ENCODE peak calls at places on chromosomes 11 and 22, in nine cellular contexts. One of them, this sample, is unnamed.

GRCh38 chr11:12430912-12431311 is 53.5 kb downstream of the PARVA start:
- DNase-seq in neuronal stem cell: no peak
- DNase-seq in naive thymus-derived CD4-positive, alpha-beta T cell: no peak
- DNase-seq in left lung: peak
- DNase-seq in RWPE1: peak
- DNase-seq in Panc1: no peak
- DNase-seq in GM23338: no peak
- DNase-seq in fibroblast of lung: peak
- DNase-seq in HL-60: no peak
- DNase-seq in this sample: no peak

GRCh38 chr22:23179381-23180294 is 671 bp upstream of the BCR start:
- DNase-seq in neuronal stem cell: no peak
- DNase-seq in naive thymus-derived CD4-positive, alpha-beta T cell: no peak
- DNase-seq in left lung: no peak
- DNase-seq in RWPE1: no peak
- DNase-seq in Panc1: no peak
- DNase-seq in GM23338: peak
- DNase-seq in fibroblast of lung: no peak
- DNase-seq in HL-60: no peak
- DNase-seq in this sample: peak

GRCh38 chr11:67404515-67405195 is 772 bp downstream of the TBC1D10C start:
- DNase-seq in neuronal stem cell: no peak
- DNase-seq in naive thymus-derived CD4-positive, alpha-beta T cell: peak
- DNase-seq in left lung: no peak
- DNase-seq in RWPE1: no peak
- DNase-seq in Panc1: no peak
- DNase-seq in GM23338: no peak
- DNase-seq in fibroblast of lung: no peak
- DNase-seq in HL-60: peak
- DNase-seq in this sample: no peak

GRCh38 chr11:18203723-18204122 is 31.1 kb downstream of the MRGPRX4 start:
- DNase-seq in neuronal stem cell: peak
- DNase-seq in naive thymus-derived CD4-positive, alpha-beta T cell: no peak
- DNase-seq in left lung: no peak
- DNase-seq in RWPE1: peak
- DNase-seq in Panc1: no peak
- DNase-seq in GM23338: peak
- DNase-seq in fibroblast of lung: peak
- DNase-seq in HL-60: no peak
- DNase-seq in this sample: no peak

GRCh38 chr11:93740031-93740801 is 1.1 kb downstream of the TAF1D start:
- DNase-seq in neuronal stem cell: no peak
- DNase-seq in naive thymus-derived CD4-positive, alpha-beta T cell: no peak
- DNase-seq in left lung: peak
- DNase-seq in RWPE1: no peak
- DNase-seq in Panc1: no peak
- DNase-seq in GM23338: peak
- DNase-seq in fibroblast of lung: peak
- DNase-seq in HL-60: no peak
- DNase-seq in this sample: no peak

GRCh38 chr11:296206-296975 is 2.9 kb downstream of the IFITM5 start:
- DNase-seq in neuronal stem cell: no peak
- DNase-seq in naive thymus-derived CD4-positive, alpha-beta T cell: no peak
- DNase-seq in left lung: peak
- DNase-seq in RWPE1: no peak
- DNase-seq in Panc1: no peak
- DNase-seq in GM23338: no peak
- DNase-seq in fibroblast of lung: no peak
- DNase-seq in HL-60: no peak
- DNase-seq in this sample: no peak

GRCh38 chr11:77191823-77192495 is 63.9 kb downstream of the MYO7A start:
- DNase-seq in neuronal stem cell: peak
- DNase-seq in naive thymus-derived CD4-positive, alpha-beta T cell: peak
- DNase-seq in left lung: peak
- DNase-seq in RWPE1: peak
- DNase-seq in Panc1: peak
- DNase-seq in GM23338: peak
- DNase-seq in fibroblast of lung: peak
- DNase-seq in HL-60: no peak
- DNase-seq in this sample: no peak

GRCh38 chr11:26198697-26199096 is 133.2 kb upstream of the ANO3 start:
- DNase-seq in neuronal stem cell: no peak
- DNase-seq in naive thymus-derived CD4-positive, alpha-beta T cell: no peak
- DNase-seq in left lung: no peak
- DNase-seq in RWPE1: no peak
- DNase-seq in Panc1: no peak
- DNase-seq in GM23338: no peak
- DNase-seq in fibroblast of lung: no peak
- DNase-seq in HL-60: no peak
- DNase-seq in this sample: no peak

GRCh38 chr11:17898782-17899181 is 114.1 kb downstream of the SERGEF start:
- DNase-seq in neuronal stem cell: no peak
- DNase-seq in naive thymus-derived CD4-positive, alpha-beta T cell: no peak
- DNase-seq in left lung: no peak
- DNase-seq in RWPE1: no peak
- DNase-seq in Panc1: no peak
- DNase-seq in GM23338: peak
- DNase-seq in fibroblast of lung: no peak
- DNase-seq in HL-60: no peak
- DNase-seq in this sample: no peak

GRCh38 chr11:35735903-35736302 is 73.3 kb downstream of the TRIM44 start:
- DNase-seq in neuronal stem cell: no peak
- DNase-seq in naive thymus-derived CD4-positive, alpha-beta T cell: no peak
- DNase-seq in left lung: no peak
- DNase-seq in RWPE1: no peak
- DNase-seq in Panc1: no peak
- DNase-seq in GM23338: no peak
- DNase-seq in fibroblast of lung: no peak
- DNase-seq in HL-60: no peak
- DNase-seq in this sample: no peak

GRCh38 chr22:45311033-45311531 is 1.3 kb downstream of the FAM118A start:
- DNase-seq in neuronal stem cell: no peak
- DNase-seq in naive thymus-derived CD4-positive, alpha-beta T cell: no peak
- DNase-seq in left lung: no peak
- DNase-seq in RWPE1: no peak
- DNase-seq in Panc1: no peak
- DNase-seq in GM23338: no peak
- DNase-seq in fibroblast of lung: no peak
- DNase-seq in HL-60: no peak
- DNase-seq in this sample: no peak
- H3K27ac ChIP-seq in neuronal stem cell: no peak
- H3K27ac ChIP-seq in naive thymus-derived CD4-positive, alpha-beta T cell: peak
- H3K27ac ChIP-seq in left lung: no peak
- H3K27ac ChIP-seq in RWPE1: peak
- H3K27ac ChIP-seq in Panc1: peak
- H3K27ac ChIP-seq in GM23338: no peak
- H3K27ac ChIP-seq in fibroblast of lung: no peak
- H3K27ac ChIP-seq in HL-60: no peak
- H3K27ac ChIP-seq in this sample: peak

GRCh38 chr22:46484156-46484860 is 53.1 kb downstream of the CELSR1 start:
- DNase-seq in neuronal stem cell: no peak
- DNase-seq in naive thymus-derived CD4-positive, alpha-beta T cell: no peak
- DNase-seq in left lung: no peak
- DNase-seq in RWPE1: no peak
- DNase-seq in Panc1: no peak
- DNase-seq in GM23338: no peak
- DNase-seq in fibroblast of lung: no peak
- DNase-seq in HL-60: no peak
- DNase-seq in this sample: no peak
- H3K27ac ChIP-seq in neuronal stem cell: no peak
- H3K27ac ChIP-seq in naive thymus-derived CD4-positive, alpha-beta T cell: no peak
- H3K27ac ChIP-seq in left lung: peak
- H3K27ac ChIP-seq in RWPE1: peak
- H3K27ac ChIP-seq in Panc1: no peak
- H3K27ac ChIP-seq in GM23338: no peak
- H3K27ac ChIP-seq in fibroblast of lung: no peak
- H3K27ac ChIP-seq in HL-60: no peak
- H3K27ac ChIP-seq in this sample: no peak

GRCh38 chr22:20222764-20223420 is 45.2 kb downstream of the RTN4R start:
- DNase-seq in neuronal stem cell: no peak
- DNase-seq in naive thymus-derived CD4-positive, alpha-beta T cell: no peak
- DNase-seq in left lung: no peak
- DNase-seq in RWPE1: no peak
- DNase-seq in Panc1: no peak
- DNase-seq in GM23338: no peak
- DNase-seq in fibroblast of lung: no peak
- DNase-seq in HL-60: no peak
- DNase-seq in this sample: no peak
- H3K27ac ChIP-seq in neuronal stem cell: no peak
- H3K27ac ChIP-seq in naive thymus-derived CD4-positive, alpha-beta T cell: no peak
- H3K27ac ChIP-seq in left lung: no peak
- H3K27ac ChIP-seq in RWPE1: no peak
- H3K27ac ChIP-seq in Panc1: no peak
- H3K27ac ChIP-seq in GM23338: no peak
- H3K27ac ChIP-seq in fibroblast of lung: no peak
- H3K27ac ChIP-seq in HL-60: no peak
- H3K27ac ChIP-seq in this sample: no peak

DNA sequence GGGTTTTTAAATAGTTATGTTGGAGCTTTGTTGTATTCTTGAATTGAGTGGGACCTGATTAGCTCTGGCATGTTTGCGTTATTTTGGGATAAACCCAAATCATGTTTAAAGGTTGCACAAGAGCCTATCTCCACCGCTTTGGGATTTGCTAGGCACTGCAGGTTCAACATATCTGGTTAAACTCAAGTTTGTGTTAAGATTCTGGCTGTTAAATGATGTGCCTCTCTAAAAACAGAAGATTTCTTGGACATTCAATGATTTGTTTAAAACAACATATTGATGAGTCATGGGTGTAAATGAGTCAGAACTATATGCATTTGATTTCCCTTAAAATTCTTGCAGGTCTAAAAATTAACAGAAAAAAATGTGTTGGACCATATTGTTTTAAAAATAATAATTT is 67.4 kb downstream of the AMOTL1 start:
- DNase-seq in neuronal stem cell: no peak
- DNase-seq in naive thymus-derived CD4-positive, alpha-beta T cell: no peak
- DNase-seq in left lung: no peak
- DNase-seq in RWPE1: peak
- DNase-seq in Panc1: no peak
- DNase-seq in GM23338: no peak
- DNase-seq in fibroblast of lung: peak
- DNase-seq in HL-60: no peak
- DNase-seq in this sample: no peak
- H3K27ac ChIP-seq in neuronal stem cell: no peak
- H3K27ac ChIP-seq in naive thymus-derived CD4-positive, alpha-beta T cell: no peak
- H3K27ac ChIP-seq in left lung: peak
- H3K27ac ChIP-seq in RWPE1: no peak
- H3K27ac ChIP-seq in Panc1: no peak
- H3K27ac ChIP-seq in GM23338: no peak
- H3K27ac ChIP-seq in fibroblast of lung: no peak
- H3K27ac ChIP-seq in HL-60: no peak
- H3K27ac ChIP-seq in this sample: no peak

GRCh38 chr22:29320546-29320945 is 5.0 kb upstream of the RASL10A start:
- DNase-seq in neuronal stem cell: no peak
- DNase-seq in naive thymus-derived CD4-positive, alpha-beta T cell: no peak
- DNase-seq in left lung: no peak
- DNase-seq in RWPE1: no peak
- DNase-seq in Panc1: no peak
- DNase-seq in GM23338: no peak
- DNase-seq in fibroblast of lung: no peak
- DNase-seq in HL-60: no peak
- DNase-seq in this sample: no peak
- H3K27ac ChIP-seq in neuronal stem cell: no peak
- H3K27ac ChIP-seq in naive thymus-derived CD4-positive, alpha-beta T cell: no peak
- H3K27ac ChIP-seq in left lung: no peak
- H3K27ac ChIP-seq in RWPE1: no peak
- H3K27ac ChIP-seq in Panc1: no peak
- H3K27ac ChIP-seq in GM23338: no peak
- H3K27ac ChIP-seq in fibroblast of lung: no peak
- H3K27ac ChIP-seq in HL-60: no peak
- H3K27ac ChIP-seq in this sample: no peak

GRCh38 chr11:7437706-7438105 is 47.6 kb upstream of the OLFML1 start:
- DNase-seq in neuronal stem cell: no peak
- DNase-seq in naive thymus-derived CD4-positive, alpha-beta T cell: no peak
- DNase-seq in left lung: no peak
- DNase-seq in RWPE1: no peak
- DNase-seq in Panc1: no peak
- DNase-seq in GM23338: no peak
- DNase-seq in fibroblast of lung: no peak
- DNase-seq in HL-60: no peak
- DNase-seq in this sample: no peak

GRCh38 chr11:7436146-7436545 is 49.2 kb upstream of the OLFML1 start:
- DNase-seq in neuronal stem cell: no peak
- DNase-seq in naive thymus-derived CD4-positive, alpha-beta T cell: no peak
- DNase-seq in left lung: no peak
- DNase-seq in RWPE1: no peak
- DNase-seq in Panc1: no peak
- DNase-seq in GM23338: no peak
- DNase-seq in fibroblast of lung: no peak
- DNase-seq in HL-60: no peak
- DNase-seq in this sample: no peak

GRCh38 chr11:7439921-7440320 is 45.4 kb upstream of the OLFML1 start:
- DNase-seq in neuronal stem cell: no peak
- DNase-seq in naive thymus-derived CD4-positive, alpha-beta T cell: no peak
- DNase-seq in left lung: no peak
- DNase-seq in RWPE1: no peak
- DNase-seq in Panc1: no peak
- DNase-seq in GM23338: no peak
- DNase-seq in fibroblast of lung: no peak
- DNase-seq in HL-60: no peak
- DNase-seq in this sample: no peak

GRCh38 chr11:7436657-7437056 is 48.6 kb upstream of the OLFML1 start:
- DNase-seq in neuronal stem cell: no peak
- DNase-seq in naive thymus-derived CD4-positive, alpha-beta T cell: peak
- DNase-seq in left lung: peak
- DNase-seq in RWPE1: no peak
- DNase-seq in Panc1: no peak
- DNase-seq in GM23338: no peak
- DNase-seq in fibroblast of lung: no peak
- DNase-seq in HL-60: peak
- DNase-seq in this sample: no peak
- H3K27ac ChIP-seq in neuronal stem cell: no peak
- H3K27ac ChIP-seq in naive thymus-derived CD4-positive, alpha-beta T cell: no peak
- H3K27ac ChIP-seq in left lung: no peak
- H3K27ac ChIP-seq in RWPE1: no peak
- H3K27ac ChIP-seq in Panc1: no peak
- H3K27ac ChIP-seq in GM23338: no peak
- H3K27ac ChIP-seq in fibroblast of lung: no peak
- H3K27ac ChIP-seq in HL-60: no peak
- H3K27ac ChIP-seq in this sample: no peak

GRCh38 chr22:46911341-46911740 is 148.9 kb downstream of the TBC1D22A start:
- DNase-seq in neuronal stem cell: no peak
- DNase-seq in naive thymus-derived CD4-positive, alpha-beta T cell: no peak
- DNase-seq in left lung: no peak
- DNase-seq in RWPE1: no peak
- DNase-seq in Panc1: no peak
- DNase-seq in GM23338: no peak
- DNase-seq in fibroblast of lung: no peak
- DNase-seq in HL-60: no peak
- DNase-seq in this sample: no peak
- H3K27ac ChIP-seq in neuronal stem cell: no peak
- H3K27ac ChIP-seq in naive thymus-derived CD4-positive, alpha-beta T cell: no peak
- H3K27ac ChIP-seq in left lung: no peak
- H3K27ac ChIP-seq in RWPE1: no peak
- H3K27ac ChIP-seq in Panc1: no peak
- H3K27ac ChIP-seq in GM23338: no peak
- H3K27ac ChIP-seq in fibroblast of lung: no peak
- H3K27ac ChIP-seq in HL-60: no peak
- H3K27ac ChIP-seq in this sample: no peak